ENCODE peak calls at places on chromosome 18, in six cellular contexts. Y is A673; W is naive thymus-derived CD4-positive, alpha-beta T cell; S is IMR-90; K is ascending aorta; C is astrocyte. Q is an unnamed sample.

GRCh38 chr18:55100817-55101457 is 141.7 kb upstream of the CCDC68 start:
- DNase-seq in Y (peak), W (no peak), S (peak), K (no peak), C (peak), Q (no peak)

GRCh38 chr18:69974365-69974764 is 26.7 kb upstream of the CD226 start:
- DNase-seq in Y (no peak), W (no peak), S (peak), K (no peak), C (peak), Q (peak)

GRCh38 chr18:75524181-75524580 is 96.7 kb upstream of the SMIM21 start:
- DNase-seq in Y (no peak), W (no peak), S (no peak), K (no peak), C (no peak), Q (no peak)

GRCh38 chr18:199214-199613 is 40.9 kb downstream of the USP14 start:
- DNase-seq in Y (no peak), W (no peak), S (no peak), K (no peak), C (no peak), Q (no peak)

GRCh38 chr18:77055429-77056310 is 76.9 kb downstream of the MBP start:
- DNase-seq in Y (no peak), W (no peak), S (peak), K (peak), C (no peak), Q (no peak)

GRCh38 chr18:9737814-9738160 is 29.7 kb downstream of the RAB31 start:
- DNase-seq in Y (peak), W (no peak), S (no peak), K (no peak), C (no peak), Q (no peak)

GRCh38 chr18:32469190-32469611 is 1.5 kb downstream of the GAREM1 start:
- DNase-seq in Y (peak), W (no peak), S (peak), K (peak), C (peak), Q (no peak)

GRCh38 chr18:8611916-8612576 is 2.8 kb downstream of the RAB12 start:
- DNase-seq in Y (no peak), W (no peak), S (no peak), K (no peak), C (no peak), Q (no peak)

GRCh38 chr18:5093902-5094301 is 103.2 kb downstream of the AKAIN1 start:
- DNase-seq in Y (no peak), W (no peak), S (no peak), K (no peak), C (no peak), Q (no peak)

GRCh38 chr18:45325791-45326190 is 289.5 kb upstream of the SLC14A2 start:
- DNase-seq in Y (no peak), W (no peak), S (no peak), K (no peak), C (no peak), Q (no peak)

GRCh38 chr18:45957100-45957499 is 10.0 kb downstream of the EPG5 start:
- DNase-seq in Y (no peak), W (no peak), S (peak), K (no peak), C (peak), Q (no peak)

GRCh38 chr18:44651453-44651852 is 29.2 kb upstream of the SETBP1 start:
- DNase-seq in Y (peak), W (no peak), S (peak), K (peak), C (peak), Q (peak)

GRCh38 chr18:37299471-37300304 is 265.9 kb downstream of the CELF4 start:
- DNase-seq in Y (peak), W (no peak), S (peak), K (peak), C (peak), Q (peak)

GRCh38 chr18:9191658-9192256 is 55.2 kb downstream of the ANKRD12 start:
- DNase-seq in Y (no peak), W (no peak), S (no peak), K (no peak), C (no peak), Q (no peak)

GRCh38 chr18:29496276-29496675 is 1319.3 kb upstream of the CDH2 start:
- DNase-seq in Y (no peak), W (no peak), S (no peak), K (no peak), C (no peak), Q (no peak)

GRCh38 chr18:8450013-8450412 is 159.2 kb upstream of the RAB12 start:
- DNase-seq in Y (peak), W (no peak), S (no peak), K (no peak), C (no peak), Q (no peak)

GRCh38 chr18:7789853-7790552 is 222.9 kb downstream of the PTPRM start:
- DNase-seq in Y (peak), W (no peak), S (peak), K (no peak), C (peak), Q (no peak)

GRCh38 chr18:79454034-79454735 is 58.5 kb downstream of the NFATC1 start:
- DNase-seq in Y (no peak), W (no peak), S (peak), K (no peak), C (peak), Q (no peak)

GRCh38 chr18:5951515-5952081 is 56.3 kb upstream of the TMEM200C start:
- DNase-seq in Y (no peak), W (no peak), S (no peak), K (no peak), C (no peak), Q (no peak)

GRCh38 chr18:26470011-26470637 is 78.2 kb downstream of the KCTD1 start:
- DNase-seq in Y (no peak), W (no peak), S (peak), K (no peak), C (peak), Q (peak)

GRCh38 chr18:23401400-23402347 is 51.4 kb upstream of the RIOK3 start:
- DNase-seq in Y (no peak), W (no peak), S (peak), K (peak), C (peak), Q (peak)

GRCh38 chr18:44771957-44772917 is 91.5 kb downstream of the SETBP1 start:
- DNase-seq in Y (no peak), W (no peak), S (no peak), K (no peak), C (peak), Q (peak)

GRCh38 chr18:77052656-77053309 is 79.8 kb downstream of the MBP start:
- DNase-seq in Y (no peak), W (no peak), S (no peak), K (peak), C (no peak), Q (no peak)

GRCh38 chr18:45590060-45590537 is 25.2 kb upstream of the SLC14A2 start:
- DNase-seq in Y (peak), W (no peak), S (peak), K (no peak), C (no peak), Q (peak)

GRCh38 chr18:67919316-67919715 is 402.8 kb upstream of the DSEL start:
- DNase-seq in Y (no peak), W (no peak), S (peak), K (no peak), C (no peak), Q (no peak)

GRCh38 chr18:46950064-46950656 is 32.8 kb downstream of the KATNAL2 start:
- DNase-seq in Y (peak), W (no peak), S (no peak), K (no peak), C (no peak), Q (no peak)

GRCh38 chr18:23196119-23197004 is 61.1 kb downstream of the CABLES1 start:
- DNase-seq in Y (no peak), W (no peak), S (no peak), K (no peak), C (peak), Q (no peak)

GRCh38 chr18:76573325-76574025 is 78.4 kb upstream of the ZNF516 start:
- DNase-seq in Y (no peak), W (no peak), S (peak), K (no peak), C (peak), Q (peak)

GRCh38 chr18:13221821-13222220 is 3.3 kb downstream of the LDLRAD4 start:
- DNase-seq in Y (peak), W (no peak), S (no peak), K (peak), C (peak), Q (no peak)

GRCh38 chr18:13219012-13219396 is 444 bp downstream of the LDLRAD4 start:
- DNase-seq in Y (no peak), W (no peak), S (no peak), K (no peak), C (no peak), Q (no peak)

GRCh38 chr18:13219576-13219975 is 1.0 kb downstream of the LDLRAD4 start:
- DNase-seq in Y (no peak), W (no peak), S (no peak), K (no peak), C (no peak), Q (no peak)

GRCh38 chr18:13218376-13219011 is at the start of gene LDLRAD4:
- DNase-seq in Y (peak), W (peak), S (no peak), K (peak), C (no peak), Q (no peak)

DNA sequence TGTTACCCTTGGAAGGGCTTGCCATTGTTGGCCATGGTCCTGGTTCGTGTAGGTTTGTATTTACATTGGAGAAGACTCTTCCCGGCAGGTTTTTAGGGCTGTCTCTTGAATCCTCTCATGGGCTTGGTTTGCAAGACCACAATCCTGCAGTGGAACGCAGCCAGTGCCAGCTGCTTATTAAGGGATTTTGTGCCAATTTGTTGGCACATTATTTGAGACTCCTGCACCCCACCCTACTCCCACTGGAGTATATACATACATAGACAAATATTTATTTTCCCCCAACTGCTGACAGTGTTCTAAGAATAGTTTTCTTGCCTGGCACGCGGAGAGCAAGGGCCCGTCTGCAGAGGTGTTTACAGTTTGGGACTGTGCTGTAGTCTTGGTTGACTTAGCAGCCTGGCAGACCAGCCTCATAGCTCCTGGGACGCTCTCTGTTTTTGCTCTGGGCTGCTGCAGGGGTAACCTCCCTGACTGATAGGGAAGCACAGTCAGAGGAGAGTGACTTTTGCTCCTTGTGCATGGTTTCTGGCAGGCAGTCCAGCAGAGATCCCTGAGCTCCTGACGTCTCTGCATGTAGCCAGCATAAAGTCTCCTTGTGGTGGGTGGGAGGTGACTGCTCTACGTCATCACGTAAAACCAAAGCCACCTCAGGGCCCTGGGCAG is 1.9 kb downstream of the LDLRAD4 start:
- DNase-seq in Y (no peak), W (no peak), S (no peak), K (no peak), C (peak), Q (no peak)
- H3K4me3 ChIP-seq in Y (no peak), W (no peak), S (no peak), K (peak), C (no peak), Q (no peak)

GRCh38 chr18:49492694-49493033 is 5.6 kb upstream of the C18orf32 start:
- DNase-seq in Y (no peak), W (no peak), S (no peak), K (no peak), C (no peak), Q (no peak)
- H3K4me3 ChIP-seq in Y (peak), W (no peak), S (no peak), K (no peak), C (peak), Q (no peak)

GRCh38 chr18:2847341-2848144 is 737 bp downstream of the EMILIN2 start:
- DNase-seq in Y (peak), W (peak), S (no peak), K (peak), C (no peak), Q (no peak)
- H3K4me3 ChIP-seq in Y (peak), W (peak), S (peak), K (peak), C (peak), Q (peak)

GRCh38 chr18:22177496-22177866 is 8.1 kb downstream of the GATA6 start:
- DNase-seq in Y (no peak), W (no peak), S (no peak), K (no peak), C (no peak), Q (no peak)
- H3K4me3 ChIP-seq in Y (no peak), W (no peak), S (no peak), K (peak), C (no peak), Q (no peak)

DNA sequence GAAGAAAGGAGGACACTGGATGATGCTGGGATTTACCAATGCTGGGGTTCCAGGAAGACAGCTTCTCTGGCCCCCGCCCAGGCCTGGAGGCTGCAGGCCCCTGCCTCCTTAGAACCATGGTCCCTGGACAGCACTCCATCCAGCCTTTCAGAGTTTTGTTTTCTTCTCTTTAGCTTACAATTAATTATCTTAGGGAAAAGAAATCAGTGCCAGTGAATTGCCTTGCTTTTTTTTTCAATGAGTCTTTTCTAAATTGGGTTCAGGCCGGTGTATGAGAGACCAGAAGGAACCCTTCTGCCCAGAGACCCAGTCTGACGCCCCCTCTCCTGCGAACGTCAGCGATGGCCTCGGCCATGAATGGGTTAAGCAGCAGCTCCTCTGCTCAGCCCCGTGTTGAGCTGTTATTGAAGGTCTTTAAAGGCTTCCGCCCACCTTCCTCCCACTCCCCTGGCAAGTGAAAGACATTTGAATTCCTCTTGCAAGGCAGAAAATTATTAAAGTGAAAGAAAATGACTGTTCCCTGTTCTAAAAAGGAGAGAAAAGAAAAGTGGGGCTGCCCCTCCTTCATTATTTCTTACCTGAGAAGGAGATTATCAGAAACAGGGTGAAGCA is 65.7 kb upstream of the CHMP1B start:
- DNase-seq in Y (peak), W (no peak), S (no peak), K (no peak), C (no peak), Q (no peak)
- H3K4me3 ChIP-seq in Y (no peak), W (no peak), S (no peak), K (no peak), C (no peak), Q (no peak)

GRCh38 chr18:43651067-43651466 is 373.8 kb upstream of the SYT4 start:
- DNase-seq in Y (peak), W (no peak), S (no peak), K (no peak), C (no peak), Q (no peak)

GRCh38 chr18:43648002-43648401 is 370.7 kb upstream of the SYT4 start:
- DNase-seq in Y (no peak), W (no peak), S (no peak), K (no peak), C (no peak), Q (no peak)

GRCh38 chr18:43650423-43650822 is 373.1 kb upstream of the SYT4 start:
- DNase-seq in Y (no peak), W (no peak), S (no peak), K (no peak), C (no peak), Q (no peak)
- H3K4me3 ChIP-seq in Y (no peak), W (no peak), S (no peak), K (no peak), C (no peak), Q (no peak)

GRCh38 chr18:60044290-60045006 is 144.7 kb downstream of the PMAIP1 start:
- DNase-seq in Y (peak), W (no peak), S (peak), K (no peak), C (peak), Q (peak)
- H3K4me3 ChIP-seq in Y (no peak), W (no peak), S (no peak), K (no peak), C (no peak), Q (no peak)